ENCODE peak calls at places on chromosomes 5 and 9, in five cellular contexts. X is heart left ventricle, T is IMR-90, F is neural crest cell, L is endothelial cell. P is an unnamed sample.

GRCh38 chr9:137310190-137311052 is 8.3 kb upstream of the NRARP start:
- DNase-seq in X (no peak), T (no peak), F (no peak), L (no peak), P (no peak)

GRCh38 chr9:100111235-100111634 is 12.2 kb downstream of the INVS start:
- DNase-seq in X (peak), T (peak), F (no peak), L (no peak), P (no peak)

GRCh38 chr9:116165912-116166311 is 12.3 kb downstream of the PAPPA start:
- DNase-seq in X (no peak), T (peak), F (no peak), L (no peak), P (no peak)

GRCh38 chr5:163758283-163758711 is 252.9 kb downstream of the MAT2B start:
- DNase-seq in X (no peak), T (peak), F (no peak), L (no peak), P (no peak)

GRCh38 chr5:157710887-157711286 is 20.3 kb upstream of the THG1L start:
- DNase-seq in X (no peak), T (peak), F (no peak), L (no peak), P (no peak)

GRCh38 chr9:78049484-78049883 is 17.9 kb upstream of the GNAQ start:
- DNase-seq in X (no peak), T (no peak), F (no peak), L (no peak), P (no peak)

GRCh38 chr5:93874080-93874479 is 132.7 kb upstream of the POU5F2 start:
- DNase-seq in X (no peak), T (peak), F (no peak), L (no peak), P (no peak)

GRCh38 chr5:57834829-57835554 is 352.4 kb upstream of the ACTBL2 start:
- DNase-seq in X (no peak), T (peak), F (no peak), L (peak), P (no peak)

GRCh38 chr5:142262683-142263082 is 62.1 kb downstream of the SPRY4 start:
- DNase-seq in X (no peak), T (no peak), F (no peak), L (no peak), P (no peak)

GRCh38 chr5:31993182-31993961 is 180.7 kb downstream of the GOLPH3 start:
- DNase-seq in X (no peak), T (peak), F (no peak), L (no peak), P (no peak)

GRCh38 chr5:39185761-39186160 is 33.6 kb downstream of the FYB1 start:
- DNase-seq in X (no peak), T (no peak), F (no peak), L (no peak), P (no peak)

GRCh38 chr5:179319741-179320281 is 25.4 kb downstream of the ADAMTS2 start:
- DNase-seq in X (peak), T (peak), F (no peak), L (no peak), P (no peak)

GRCh38 chr9:123814526-123814925 is 115.4 kb downstream of the DENND1A start:
- DNase-seq in X (no peak), T (no peak), F (no peak), L (no peak), P (no peak)

GRCh38 chr5:353599-354580 is 32.4 kb downstream of the AHRR start:
- DNase-seq in X (no peak), T (no peak), F (no peak), L (no peak), P (no peak)

GRCh38 chr9:77833686-77834429 is 185.7 kb upstream of the GNA14 start:
- DNase-seq in X (no peak), T (no peak), F (no peak), L (no peak), P (no peak)

GRCh38 chr9:71518045-71518888 is 250.0 kb downstream of the CEMIP2 start:
- DNase-seq in X (no peak), T (no peak), F (no peak), L (no peak), P (no peak)

GRCh38 chr5:114120166-114120565 is 241.7 kb upstream of the KCNN2 start:
- DNase-seq in X (no peak), T (no peak), F (no peak), L (no peak), P (no peak)

GRCh38 chr5:90133941-90134340 is 275.6 kb downstream of the CETN3 start:
- DNase-seq in X (no peak), T (no peak), F (no peak), L (no peak), P (no peak)

GRCh38 chr5:74186351-74187315 is 453.9 kb downstream of the ENC1 start:
- DNase-seq in X (no peak), T (peak), F (no peak), L (no peak), P (no peak)

GRCh38 chr5:153537225-153537624 is 46.8 kb downstream of the GRIA1 start:
- DNase-seq in X (no peak), T (no peak), F (no peak), L (no peak), P (no peak)

GRCh38 chr9:17075758-17076485 is 58.9 kb upstream of the CNTLN start:
- DNase-seq in X (no peak), T (no peak), F (no peak), L (no peak), P (no peak)

GRCh38 chr5:40984884-40985283 is 75.6 kb downstream of the C7 start:
- DNase-seq in X (no peak), T (peak), F (no peak), L (no peak), P (no peak)

GRCh38 chr5:32339198-32339597 is 26.5 kb upstream of the MTMR12 start:
- DNase-seq in X (no peak), T (peak), F (no peak), L (no peak), P (no peak)

GRCh38 chr9:23372703-23373102 is 453.3 kb downstream of the ELAVL2 start:
- DNase-seq in X (no peak), T (no peak), F (no peak), L (no peak), P (no peak)

GRCh38 chr9:131593255-131593820 is 48.0 kb downstream of the PRRT1B start:
- DNase-seq in X (no peak), T (peak), F (no peak), L (no peak), P (no peak)

GRCh38 chr5:173191015-173191414 is 44.0 kb downstream of the NKX2-5 start:
- DNase-seq in X (no peak), T (no peak), F (no peak), L (no peak), P (no peak)

GRCh38 chr5:173188280-173188679 is 43.9 kb downstream of the BNIP1 start:
- DNase-seq in X (no peak), T (no peak), F (no peak), L (no peak), P (no peak)

GRCh38 chr5:173191561-173191960 is 43.4 kb downstream of the NKX2-5 start:
- DNase-seq in X (no peak), T (no peak), F (no peak), L (no peak), P (no peak)

GRCh38 chr5:173187054-173187743 is 42.9 kb downstream of the BNIP1 start:
- DNase-seq in X (no peak), T (no peak), F (no peak), L (no peak), P (no peak)
- TF ChIP-seq CTCF in X (no peak), T (no peak), F (no peak), L (peak), P (no peak)

GRCh38 chr5:71838286-71838685 is 119.2 kb downstream of the CARTPT start:
- DNase-seq in X (no peak), T (no peak), F (no peak), L (no peak), P (no peak)

GRCh38 chr5:71836547-71837112 is 117.6 kb downstream of the CARTPT start:
- DNase-seq in X (no peak), T (no peak), F (no peak), L (no peak), P (no peak)

GRCh38 chr5:71834575-71834974 is 115.5 kb downstream of the CARTPT start:
- DNase-seq in X (no peak), T (no peak), F (no peak), L (no peak), P (no peak)

GRCh38 chr5:71832812-71833456 is 113.9 kb downstream of the CARTPT start:
- DNase-seq in X (no peak), T (no peak), F (no peak), L (no peak), P (no peak)

DNA sequence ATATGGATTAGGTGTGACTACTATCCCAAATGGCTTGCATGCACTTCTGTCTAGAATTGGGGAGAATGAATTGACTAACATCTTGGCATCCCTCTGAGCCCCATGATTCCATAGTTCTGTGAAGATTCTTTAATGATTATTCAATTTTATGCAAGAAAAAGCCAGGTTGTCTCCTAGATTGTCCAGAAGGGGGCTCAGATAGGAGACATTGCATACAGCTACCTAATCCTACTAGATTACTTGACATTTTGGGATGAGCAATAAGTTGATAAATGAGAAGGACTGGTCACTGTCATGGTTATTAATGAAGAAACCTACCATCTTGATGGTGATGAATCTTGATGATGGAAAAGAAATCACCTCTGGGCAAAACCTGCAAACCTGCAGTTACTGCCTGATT is 117.0 kb downstream of the CARTPT start:
- DNase-seq in X (no peak), T (peak), F (no peak), L (no peak), P (no peak)
- TF ChIP-seq CTCF in X (no peak), T (peak), F (peak), L (no peak), P (no peak)

GRCh38 chr9:19231126-19232035 is 888 bp downstream of the DENND4C start:
- DNase-seq in X (no peak), T (peak), F (no peak), L (no peak), P (no peak)

GRCh38 chr9:19233344-19233743 is 2.9 kb downstream of the DENND4C start:
- DNase-seq in X (no peak), T (no peak), F (no peak), L (no peak), P (no peak)

GRCh38 chr9:19230356-19231125 is at the start of gene DENND4C:
- DNase-seq in X (peak), T (peak), F (peak), L (peak), P (peak)

GRCh38 chr9:19232117-19232829 is 1.8 kb downstream of the DENND4C start:
- DNase-seq in X (no peak), T (peak), F (no peak), L (no peak), P (no peak)

GRCh38 chr9:19232830-19233194 is 2.3 kb downstream of the DENND4C start:
- DNase-seq in X (no peak), T (peak), F (no peak), L (no peak), P (no peak)
- TF ChIP-seq CTCF in X (no peak), T (no peak), F (no peak), L (no peak), P (no peak)

GRCh38 chr9:130418776-130419175 is 26.0 kb upstream of the ASS1 start:
- DNase-seq in X (no peak), T (no peak), F (no peak), L (no peak), P (no peak)

GRCh38 chr9:130414910-130415746 is 29.6 kb upstream of the ASS1 start:
- DNase-seq in X (no peak), T (no peak), F (no peak), L (no peak), P (no peak)

GRCh38 chr9:130414081-130414731 is 30.6 kb upstream of the ASS1 start:
- DNase-seq in X (no peak), T (no peak), F (no peak), L (no peak), P (no peak)

GRCh38 chr9:130419521-130420035 is 25.2 kb upstream of the ASS1 start:
- DNase-seq in X (no peak), T (no peak), F (no peak), L (no peak), P (no peak)

GRCh38 chr9:130417602-130418001 is 27.2 kb upstream of the ASS1 start:
- DNase-seq in X (no peak), T (no peak), F (no peak), L (no peak), P (no peak)
- TF ChIP-seq CTCF in X (no peak), T (no peak), F (peak), L (no peak), P (no peak)

GRCh38 chr5:25006734-25007133 is 362.0 kb upstream of the CDH10 start:
- DNase-seq in X (no peak), T (no peak), F (no peak), L (peak), P (no peak)

GRCh38 chr5:25009063-25009462 is 364.3 kb upstream of the CDH10 start:
- DNase-seq in X (no peak), T (no peak), F (no peak), L (no peak), P (no peak)
- TF ChIP-seq CTCF in X (no peak), T (no peak), F (no peak), L (no peak), P (no peak)

GRCh38 chr5:10724799-10725507 is 36.1 kb downstream of the DAP start:
- DNase-seq in X (peak), T (peak), F (no peak), L (no peak), P (no peak)
- TF ChIP-seq CTCF in X (peak), T (peak), F (no peak), L (no peak), P (no peak)

DNA sequence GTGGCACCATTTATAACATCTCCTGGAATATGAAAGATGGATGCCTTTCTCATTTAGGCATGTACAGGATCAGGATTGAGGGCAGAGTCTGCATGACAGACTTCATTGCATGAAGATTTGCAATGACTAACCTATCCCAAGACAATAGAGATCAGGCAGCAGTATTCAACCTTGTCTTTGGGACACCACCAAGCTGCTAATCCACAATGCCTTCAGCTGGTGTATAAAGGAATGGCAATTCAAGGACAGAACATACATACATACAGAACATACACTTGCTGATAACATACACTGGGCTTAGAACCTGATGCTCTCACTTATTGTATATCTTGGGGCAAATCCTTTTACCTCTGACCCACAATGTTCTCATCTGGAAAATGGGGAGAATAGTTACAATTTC is 11.5 kb downstream of the BRINP1 start:
- DNase-seq in X (no peak), T (no peak), F (no peak), L (no peak), P (no peak)
- TF ChIP-seq CTCF in X (no peak), T (no peak), F (no peak), L (no peak), P (no peak)

P was measured in mesothelial cell of epicardium.